ENCODE peak calls at places on chromosomes 13 and 19, in five cellular contexts. Y, D, P, Z and H are unnamed samples. For H3K4me1, the result is how much of the 10 kb centered on the place peaks cover.

GRCh38 chr13:103101902-103102301 is 35.7 kb upstream of the SLC10A2 start:
- DNase-seq in Y (no peak), P (peak), D (no peak), Z (no peak), H (no peak)

GRCh38 chr19:17794731-17795494 is at the start of gene B3GNT3:
- DNase-seq in Y (peak), P (peak), Z (no peak), D (no peak), H (peak)

GRCh38 chr13:28415994-28416411 is 78.9 kb downstream of the FLT1 start:
- DNase-seq in D (no peak), P (no peak), Z (no peak), Y (no peak), H (no peak)

GRCh38 chr13:52868190-52868589 is 19.8 kb upstream of the PCDH8 start:
- DNase-seq in Z (no peak), P (no peak), D (no peak), Y (no peak), H (no peak)

GRCh38 chr13:84362777-84363176 is 480.5 kb upstream of the SLITRK1 start:
- DNase-seq in D (no peak), P (no peak), Z (no peak), Y (no peak), H (no peak)

GRCh38 chr13:104854007-104854406 is 1681.5 kb downstream of the EFNB2 start:
- DNase-seq in D (no peak), Y (no peak), P (no peak), Z (no peak), H (no peak)

GRCh38 chr19:55549500-55550320 is 4.4 kb upstream of the SBK3 start:
- DNase-seq in Y (peak), Z (peak), D (peak), P (no peak), H (no peak)

GRCh38 chr19:13784731-13785452 is 10.4 kb upstream of the ZSWIM4 start:
- DNase-seq in Z (peak), Y (peak), D (peak), P (peak), H (peak)

GRCh38 chr19:6501740-6502648 is at the start of gene TUBB4A:
- DNase-seq in Z (no peak), D (peak), Y (no peak), P (peak), H (peak)

DNA sequence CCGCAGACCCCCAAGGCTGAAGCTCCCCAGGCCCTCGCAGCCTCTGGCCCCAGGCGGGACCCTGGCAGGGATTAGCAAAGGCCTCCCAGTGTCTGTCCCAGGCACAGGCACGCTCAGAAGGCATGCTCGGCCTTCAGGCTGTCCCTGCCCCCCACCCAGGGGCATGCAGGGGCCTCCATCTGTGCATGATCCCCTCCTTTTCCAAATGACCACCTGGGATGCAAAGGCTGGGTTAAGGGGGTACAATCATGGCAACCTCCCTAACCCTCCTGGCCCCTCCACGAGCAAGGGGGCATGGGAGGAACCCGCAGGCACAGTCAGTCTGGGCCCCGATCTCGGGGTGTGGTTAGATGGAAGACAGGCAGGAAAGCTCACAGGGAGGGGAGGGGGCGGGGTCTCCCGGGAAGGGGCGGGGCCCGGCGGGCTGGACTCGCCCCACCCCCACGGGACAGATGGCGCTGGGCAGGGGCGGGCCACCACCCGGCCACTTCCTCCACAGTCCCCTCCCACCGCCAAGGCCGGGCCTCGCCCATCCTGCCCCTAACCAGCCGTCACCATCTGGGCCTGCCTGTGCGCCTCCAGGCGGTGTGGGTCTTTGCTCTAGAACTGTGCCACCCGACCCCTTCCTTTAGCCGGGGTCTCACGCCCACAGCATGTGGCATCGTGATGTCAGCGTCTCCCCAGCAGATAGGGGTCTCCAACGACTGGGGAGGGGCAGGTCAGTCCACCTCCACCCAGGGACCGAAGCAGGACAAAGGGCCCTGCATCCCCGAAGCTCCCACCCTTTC is 7.0 kb upstream of the REXO1 start:
- DNase-seq in D (peak), P (peak), Z (peak), Y (peak), H (peak)
- H3K4me1 ChIP-seq in D (under half), P (under half), Z (under half), Y (half or more), H (half or more)

GRCh38 chr19:3526507-3527244 is 12.3 kb upstream of the TEKTIP1 start:
- DNase-seq in D (no peak), Z (no peak), Y (no peak), P (no peak), H (no peak)
- TF ChIP-seq CTCF in D (no peak), Z (no peak), Y (no peak), P (peak), H (no peak)

DNA sequence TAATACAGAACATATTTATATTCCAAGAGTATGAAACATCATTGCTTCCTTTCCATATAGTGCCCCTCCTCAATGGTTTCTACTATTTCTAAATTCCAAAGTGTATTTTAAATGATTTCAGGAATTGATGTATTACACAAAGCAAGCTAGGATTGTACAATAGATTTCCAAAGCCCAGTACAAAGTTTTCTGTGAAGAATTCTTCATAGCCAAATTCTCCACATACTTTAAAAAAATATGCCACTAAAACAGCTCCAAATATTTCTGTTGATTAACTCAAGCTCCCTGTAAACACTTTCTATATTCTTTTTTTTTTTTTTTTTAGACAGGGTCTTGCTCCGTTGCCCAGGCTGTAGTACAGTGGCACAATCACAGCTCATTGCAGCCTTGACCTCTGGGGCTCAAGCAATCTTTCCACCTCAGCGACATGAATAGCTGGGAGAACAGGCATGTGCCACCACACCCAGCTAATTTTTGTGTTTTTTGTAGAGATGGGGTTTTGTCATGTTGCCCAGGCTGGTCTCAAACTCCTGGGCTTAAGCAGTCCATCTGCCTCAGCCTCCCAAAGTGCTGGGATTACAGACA is 50.6 kb downstream of the ELF1 start:
- DNase-seq in D (no peak), Z (no peak), P (no peak), Y (no peak), H (no peak)
- H3K4me1 ChIP-seq in D (under half), Z (under half), P (under half), Y (under half), H (half or more)

DNA sequence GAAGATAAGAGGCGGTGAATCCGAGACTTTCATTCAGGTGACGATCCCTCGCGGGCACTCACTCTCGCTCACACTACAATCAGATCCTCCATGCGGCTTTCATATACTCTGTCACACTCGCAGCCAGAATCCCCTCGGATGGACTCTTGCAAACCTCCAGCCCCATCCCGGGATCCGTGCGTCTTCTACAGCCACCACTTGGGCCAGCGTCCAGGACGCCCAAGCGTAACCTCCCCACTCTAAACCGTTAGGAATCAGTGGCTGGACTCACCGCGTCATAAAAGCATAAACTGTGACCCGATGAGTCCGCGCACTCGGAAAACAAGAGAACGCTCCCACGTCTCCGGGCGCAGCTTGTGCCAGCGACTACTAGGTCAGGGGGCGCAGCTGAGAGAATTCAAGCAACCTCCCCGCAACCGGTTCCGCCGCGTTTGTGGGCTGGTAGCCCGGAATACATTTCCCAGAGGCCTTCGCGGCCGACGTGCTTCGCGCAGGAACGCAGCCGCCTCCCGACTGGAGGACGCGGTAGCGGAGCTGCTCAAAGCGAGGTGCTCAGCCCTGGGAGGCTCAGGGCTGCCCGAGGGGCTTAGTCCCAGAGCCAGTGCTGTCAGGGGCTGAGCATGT is 27.6 kb downstream of the ZNF607 start:
- DNase-seq in Z (peak), D (peak), Y (peak), P (peak), H (peak)
- TF ChIP-seq CTCF in Z (peak), D (no peak), Y (no peak), P (no peak), H (no peak)

DNA sequence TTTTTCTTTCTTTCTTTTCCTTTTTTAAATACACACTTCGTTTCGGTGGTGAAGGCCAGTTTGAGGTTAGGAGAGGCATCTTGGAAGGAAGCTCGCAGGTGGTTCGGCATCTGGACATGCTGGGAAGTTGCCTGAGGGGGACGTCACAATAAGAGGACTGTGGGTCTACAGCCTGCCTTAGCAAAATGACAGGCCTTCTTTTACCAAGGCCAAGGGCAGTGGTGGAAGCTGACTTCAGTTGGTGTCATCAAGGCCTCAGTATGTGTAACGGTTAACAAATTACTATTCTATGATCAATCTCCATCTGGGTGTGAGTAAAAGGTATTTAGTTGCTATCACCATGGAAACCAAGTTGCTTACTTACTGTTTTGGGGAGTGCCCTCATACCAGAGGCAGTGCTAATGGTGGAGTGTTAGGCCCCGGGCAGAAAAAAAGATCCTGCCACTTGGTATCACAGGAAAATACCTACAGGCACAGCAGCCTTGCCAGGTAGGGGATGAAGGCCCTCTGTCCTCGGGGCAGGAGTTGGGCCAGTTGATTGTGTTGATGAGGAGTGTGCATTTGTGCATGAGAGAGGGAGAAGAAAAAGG is 10.3 kb downstream of the ACTN4 start:
- DNase-seq in P (no peak), Z (peak), Y (no peak), D (no peak), H (no peak)
- H3K4me1 ChIP-seq in P (half or more), Z (under half), Y (half or more), D (half or more), H (half or more)

GRCh38 chr13:49786609-49787008 is 5.9 kb downstream of the KPNA3 start:
- DNase-seq in D (no peak), Y (no peak), Z (no peak), P (no peak), H (no peak)
- TF ChIP-seq CTCF in D (no peak), Y (no peak), Z (no peak), P (no peak), H (no peak)

GRCh38 chr19:7672522-7672921 is 3.7 kb downstream of the RETN start:
- DNase-seq in Z (no peak), D (no peak), Y (no peak), P (no peak), H (no peak)

GRCh38 chr19:7670790-7671189 is 1.9 kb downstream of the RETN start:
- DNase-seq in D (no peak), Y (no peak), P (no peak), Z (no peak), H (no peak)

GRCh38 chr19:7676854-7677253 is at the start of gene MCEMP1:
- DNase-seq in Z (no peak), Y (no peak), D (no peak), P (no peak), H (no peak)

GRCh38 chr19:7676376-7676775 is 514 bp upstream of the MCEMP1 start:
- DNase-seq in P (no peak), D (no peak), Z (no peak), Y (no peak), H (no peak)

DNA sequence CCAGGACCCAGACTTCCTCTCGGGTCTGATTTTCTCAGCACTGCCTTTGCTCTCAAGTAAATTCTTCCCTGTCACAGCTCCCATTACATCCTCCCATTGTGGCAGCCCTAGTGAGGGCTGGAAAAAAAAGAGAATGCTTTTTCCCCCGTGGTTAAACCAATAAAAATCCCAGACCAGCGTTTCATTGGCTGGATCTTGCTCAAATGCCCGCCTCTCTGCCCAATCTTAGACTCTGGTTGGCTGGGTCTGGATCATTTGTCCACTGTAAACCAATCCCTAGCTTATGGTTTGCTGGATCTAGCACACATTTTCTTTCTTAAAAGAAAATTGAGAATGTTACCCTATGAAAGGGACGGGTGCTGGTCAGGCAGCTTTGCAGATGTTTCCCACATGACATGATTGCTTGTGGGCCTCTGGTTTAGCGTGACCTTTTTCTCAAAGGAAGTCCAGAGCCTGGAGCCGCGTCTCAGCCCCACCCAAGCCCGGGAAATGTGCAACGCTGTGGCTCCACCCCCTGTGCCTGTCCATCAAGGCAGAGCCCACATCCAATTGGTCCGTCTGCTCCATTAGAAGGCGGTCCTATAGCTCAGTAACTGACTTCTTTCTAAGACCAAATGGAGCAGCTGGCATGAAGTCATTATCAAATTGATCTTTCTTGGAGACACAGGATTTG is 2.8 kb upstream of the MCEMP1 start:
- DNase-seq in P (peak), Z (peak), D (peak), Y (peak), H (peak)
- H3K4me1 ChIP-seq in P (under half), Z (under half), D (under half), Y (under half), H (under half)

DNA sequence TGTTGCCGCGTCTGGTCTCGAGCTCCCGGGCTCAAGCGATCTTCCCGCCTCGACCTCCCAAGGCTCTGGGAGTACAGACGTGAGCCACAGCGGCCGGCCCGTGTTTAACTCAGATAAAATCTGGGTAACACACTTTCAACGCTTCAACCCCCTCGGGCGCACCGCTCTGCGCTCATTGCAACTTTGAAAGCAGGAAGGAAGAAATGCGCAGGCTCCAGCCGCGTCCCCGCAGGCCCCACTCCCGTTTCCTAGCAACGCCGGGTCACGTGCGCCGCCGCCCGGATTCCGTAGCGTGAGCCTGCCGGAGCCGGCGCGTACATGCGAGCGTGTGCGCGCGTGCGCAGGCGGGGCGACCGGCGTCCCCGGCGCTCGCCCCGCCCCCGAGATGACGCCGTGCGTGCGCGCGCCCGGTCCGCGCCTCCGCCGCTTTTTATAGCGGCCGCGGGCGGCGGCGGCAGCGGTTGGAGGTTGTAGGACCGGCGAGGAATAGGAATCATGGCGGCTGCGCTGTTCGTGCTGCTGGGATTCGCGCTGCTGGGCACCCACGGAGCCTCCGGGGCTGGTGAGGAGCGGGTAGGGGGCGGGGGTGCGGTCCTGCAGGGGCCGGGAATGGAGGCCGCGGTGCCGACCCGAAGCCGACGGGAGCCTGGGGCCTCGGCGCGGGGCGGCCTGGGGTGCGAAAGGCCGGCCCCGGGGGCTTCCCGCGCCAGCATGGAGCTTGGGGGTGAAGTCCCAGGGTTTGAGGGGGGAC is at the start of gene BSG:
- DNase-seq in Z (peak), D (peak), P (peak), Y (peak), H (peak)
- TF ChIP-seq CTCF in Z (no peak), D (no peak), P (no peak), Y (no peak), H (no peak)

GRCh38 chr19:42279148-42279901 is 10.3 kb downstream of the CIC start:
- DNase-seq in P (no peak), Y (no peak), Z (no peak), D (no peak), H (no peak)

GRCh38 chr19:42279902-42280760 is 11.1 kb downstream of the CIC start:
- DNase-seq in Z (peak), P (peak), Y (peak), D (peak), H (peak)

GRCh38 chr19:42276284-42276683 is 7.2 kb downstream of the CIC start:
- DNase-seq in Z (no peak), P (no peak), Y (no peak), D (no peak), H (no peak)

GRCh38 chr19:42276821-42277220 is 7.8 kb downstream of the CIC start:
- DNase-seq in P (no peak), Y (no peak), D (no peak), Z (no peak), H (no peak)

GRCh38 chr19:42277821-42278809 is 9.1 kb downstream of the CIC start:
- DNase-seq in Z (no peak), D (peak), Y (peak), P (no peak), H (no peak)
- H3K4me1 ChIP-seq in Z (under half), D (half or more), Y (under half), P (under half), H (half or more)

GRCh38 chr13:36133950-36134349 is 2.8 kb upstream of the DCLK1 start:
- DNase-seq in Y (no peak), Z (no peak), D (no peak), P (no peak), H (no peak)
- TF ChIP-seq CTCF in Y (no peak), Z (no peak), D (no peak), P (peak), H (no peak)